ENCODE peak calls at places on chromosomes 2 and 18, in eight cellular contexts. A is kidney epithelial cell; H is spleen; E is heart right ventricle; F is endodermal cell; J is fibroblast of lung; B is transverse colon; M is CD8-positive, alpha-beta T cell. O is an unnamed sample. For H3K27me3, the result is how much of the 10 kb centered on the place peaks cover.

GRCh38 chr2:189204322-189204941 is 24.9 kb upstream of the COL5A2 start:
- DNase-seq in E (no peak), M (no peak), B (no peak), H (no peak), A (no peak), J (peak), F (no peak), O (no peak)

GRCh38 chr2:209713219-209713618 is 58.4 kb upstream of the UNC80 start:
- DNase-seq in M (no peak), H (no peak), B (no peak), F (no peak), A (no peak), E (no peak), J (peak), O (peak)

GRCh38 chr2:119821266-119821665 is 61.5 kb downstream of the PTPN4 start:
- DNase-seq in F (no peak), A (no peak), E (no peak), H (no peak), M (no peak), B (no peak), J (no peak), O (no peak)

GRCh38 chr18:31658670-31659573 is 25.5 kb downstream of the B4GALT6 start:
- DNase-seq in E (no peak), M (no peak), A (no peak), B (no peak), F (no peak), J (peak), H (no peak), O (no peak)

GRCh38 chr2:215531284-215531683 is 95.4 kb upstream of the FN1 start:
- DNase-seq in J (peak), M (no peak), E (no peak), F (no peak), A (no peak), B (no peak), H (no peak), O (no peak)

GRCh38 chr2:150618215-150618905 is 130.9 kb upstream of the RND3 start:
- DNase-seq in M (no peak), A (no peak), F (no peak), J (peak), B (no peak), E (no peak), H (no peak), O (no peak)

GRCh38 chr2:239247401-239248245 is 153.2 kb downstream of the HDAC4 start:
- DNase-seq in F (no peak), M (no peak), J (peak), B (peak), H (peak), A (peak), E (no peak), O (no peak)

GRCh38 chr2:26691881-26692813 is at the start of gene KCNK3:
- DNase-seq in M (peak), J (peak), E (peak), F (peak), A (no peak), B (peak), H (no peak), O (peak)

GRCh38 chr2:241573741-241574140 is 15.2 kb downstream of the BOK start:
- DNase-seq in F (peak), B (no peak), A (no peak), H (peak), J (no peak), E (no peak), M (no peak), O (no peak)

GRCh38 chr2:204691911-204692510 is 146.7 kb downstream of the PARD3B start:
- DNase-seq in B (peak), A (peak), E (peak), J (peak), F (peak), H (no peak), M (no peak), O (peak)

GRCh38 chr2:172471168-172471567 is 43.8 kb downstream of the ITGA6 start:
- DNase-seq in H (no peak), M (no peak), B (no peak), A (no peak), J (no peak), F (no peak), E (no peak), O (no peak)

GRCh38 chr18:67525328-67526110 is 9.0 kb upstream of the DSEL start:
- DNase-seq in M (no peak), B (peak), F (peak), A (peak), J (peak), H (no peak), E (peak), O (no peak)

GRCh38 chr2:104547251-104547650 is 306.7 kb upstream of the POU3F3 start:
- DNase-seq in A (no peak), F (no peak), E (no peak), J (no peak), H (no peak), B (no peak), M (no peak), O (no peak)

DNA sequence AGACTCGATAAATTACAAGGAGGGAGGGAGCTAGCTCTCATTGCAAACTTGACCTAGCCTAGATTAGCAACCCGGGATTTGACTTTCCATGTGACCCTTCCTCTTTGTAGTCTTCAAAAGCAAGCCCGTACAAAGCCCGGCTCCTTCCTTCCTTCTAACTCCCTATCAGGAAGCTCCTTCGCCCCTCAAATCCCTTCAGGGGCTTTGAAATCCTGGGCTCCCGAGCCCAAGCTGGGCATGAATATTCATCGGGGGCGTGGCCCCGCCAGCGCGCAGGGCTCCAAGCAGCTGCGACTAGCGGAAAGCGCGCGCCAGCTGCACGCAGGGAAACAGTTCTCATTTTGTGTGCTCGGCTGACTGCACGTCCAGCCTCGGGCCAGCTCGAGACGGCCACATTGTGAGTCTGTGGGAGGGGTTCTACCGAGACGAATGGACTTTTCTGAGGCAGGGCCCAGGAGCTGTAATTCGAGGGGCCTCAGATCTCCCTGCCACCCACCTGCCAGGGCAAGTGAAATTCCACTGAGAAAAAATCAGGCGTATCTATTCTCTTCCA is 84.0 kb upstream of the PELI1 start:
- DNase-seq in H (peak), F (peak), B (peak), M (peak), J (peak), A (no peak), E (peak), O (peak)
- H3K27me3 ChIP-seq in H (under half), F (under half), B (under half), M (under half), J (under half), A (under half), E (under half), O (under half)

DNA sequence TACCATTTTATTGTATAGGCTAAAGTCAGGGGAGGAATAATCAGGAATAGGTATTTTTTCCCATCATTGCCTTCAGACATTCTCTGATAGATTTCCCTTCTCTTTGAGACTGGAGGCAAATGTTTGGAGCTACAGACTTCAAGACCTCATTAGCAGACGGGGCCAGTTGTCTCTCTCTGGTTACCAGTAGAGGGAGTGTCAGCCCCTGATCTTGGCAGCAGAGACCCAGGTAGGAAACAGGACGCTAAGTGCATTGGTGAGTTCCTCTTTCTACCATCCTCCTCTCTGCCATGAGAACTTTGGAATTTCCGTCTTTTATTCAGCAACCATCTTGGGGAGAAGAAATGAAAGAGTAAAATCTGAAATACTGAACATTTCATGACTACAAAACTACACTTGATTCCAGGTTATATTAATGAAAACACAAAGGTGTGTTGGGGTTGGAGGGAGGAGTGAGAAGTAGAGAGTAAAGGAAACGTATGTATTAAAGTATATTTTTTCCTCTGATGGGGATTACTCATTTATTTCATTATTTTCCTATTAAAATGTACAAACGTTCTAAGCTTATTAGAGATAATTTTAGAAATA is 186.2 kb upstream of the GCFC2 start:
- DNase-seq in B (no peak), E (no peak), A (peak), F (peak), H (no peak), M (no peak), J (peak), O (peak)
- TF ChIP-seq CTCF in B (peak), E (peak), A (peak), F (peak), H (no peak), M (no peak), J (peak), O (peak)

DNA sequence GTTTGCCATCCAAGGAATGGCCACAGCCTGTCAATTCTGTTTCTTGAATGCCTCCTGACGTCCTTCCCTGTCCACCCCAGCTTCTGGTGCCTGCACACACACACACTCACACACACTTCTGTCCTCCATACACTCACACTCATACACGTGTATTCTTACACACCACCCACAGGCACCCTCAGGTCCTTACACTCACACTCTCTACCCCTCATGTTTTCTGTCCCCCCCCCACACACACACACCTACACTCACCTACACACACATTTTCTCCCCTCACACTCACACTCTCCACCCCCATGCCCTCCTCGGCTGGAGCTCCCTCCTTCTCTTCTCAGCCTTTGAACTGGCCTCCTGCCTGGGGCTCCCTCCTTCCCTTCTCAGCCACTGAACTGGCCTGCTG is 148.0 kb upstream of the SALL3 start:
- DNase-seq in H (no peak), J (no peak), B (no peak), A (no peak), E (no peak), M (no peak), F (no peak), O (no peak)
- H3K27me3 ChIP-seq in H (under half), J (under half), B (under half), A (under half), E (under half), M (under half), F (under half), O (under half)

DNA sequence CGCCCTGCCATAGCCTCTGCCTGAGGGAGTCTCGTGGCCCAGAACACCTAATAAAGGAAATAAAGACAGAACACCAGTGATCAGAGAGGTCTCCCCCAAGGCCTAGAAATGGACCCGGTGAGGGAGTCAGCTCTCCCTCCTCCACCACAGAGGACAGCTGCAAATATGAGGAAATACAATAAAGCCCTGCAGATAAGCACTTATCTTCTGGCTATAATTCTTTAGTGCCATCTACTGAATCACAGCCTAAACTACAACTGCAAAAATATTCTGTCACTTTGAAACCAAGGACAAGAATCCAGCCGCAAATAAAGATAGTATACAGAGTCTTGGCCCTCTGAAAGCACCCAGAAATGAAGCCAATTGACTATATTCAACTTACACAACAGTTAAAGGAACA is 42.4 kb upstream of the TACR1 start:
- DNase-seq in F (no peak), A (no peak), J (peak), M (no peak), H (no peak), B (no peak), E (no peak), O (no peak)
- TF ChIP-seq CTCF in F (peak), A (peak), J (no peak), M (no peak), H (no peak), B (no peak), E (no peak), O (peak)

DNA sequence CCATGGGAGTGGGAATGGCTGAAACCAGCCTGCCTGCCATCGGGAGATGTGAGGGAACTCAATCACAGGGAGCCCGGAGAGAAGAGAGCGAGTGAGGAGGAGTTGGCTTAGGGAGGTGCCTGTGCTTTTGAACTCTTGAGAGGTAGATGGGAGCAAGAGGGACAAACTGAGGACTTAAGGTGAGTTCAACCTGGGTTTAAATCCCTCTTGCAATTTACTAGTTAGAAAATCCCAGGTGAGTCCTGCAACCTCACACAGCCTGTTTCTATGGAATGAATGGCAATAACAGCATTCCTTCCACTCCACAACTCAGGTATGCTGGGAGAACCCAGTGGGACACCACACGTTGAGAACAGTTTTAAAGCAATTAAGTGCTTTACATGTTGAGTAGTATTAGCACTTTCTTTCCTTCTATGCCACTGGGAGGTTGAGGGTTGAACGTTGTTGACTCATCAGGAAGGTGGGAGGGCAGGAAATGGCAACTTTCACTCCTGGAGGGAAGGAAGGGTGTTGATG is 57.3 kb downstream of the VIT start:
- DNase-seq in F (peak), E (no peak), B (no peak), H (no peak), M (no peak), A (no peak), J (peak), O (no peak)
- H3K27me3 ChIP-seq in F (under half), E (under half), B (under half), H (under half), M (under half), A (under half), J (under half), O (under half)

GRCh38 chr18:4248686-4249085 is 206.4 kb downstream of the DLGAP1 start:
- DNase-seq in M (no peak), J (no peak), B (no peak), H (no peak), E (no peak), A (no peak), F (no peak), O (no peak)

GRCh38 chr18:4250141-4250540 is 205.0 kb downstream of the DLGAP1 start:
- DNase-seq in B (no peak), M (no peak), J (no peak), E (no peak), H (no peak), A (no peak), F (no peak), O (no peak)

GRCh38 chr18:4254840-4255239 is 200.3 kb downstream of the DLGAP1 start:
- DNase-seq in A (no peak), F (no peak), B (no peak), H (no peak), M (no peak), E (no peak), J (no peak), O (no peak)

GRCh38 chr18:4252840-4253239 is 202.3 kb downstream of the DLGAP1 start:
- DNase-seq in H (no peak), B (no peak), J (no peak), E (no peak), M (no peak), A (no peak), F (peak), O (no peak)

GRCh38 chr18:4251873-4252272 is 203.2 kb downstream of the DLGAP1 start:
- DNase-seq in H (no peak), F (no peak), E (no peak), A (no peak), J (no peak), M (no peak), B (no peak), O (no peak)
- TF ChIP-seq CTCF in H (no peak), F (no peak), E (no peak), A (no peak), J (no peak), M (no peak), B (no peak), O (no peak)

DNA sequence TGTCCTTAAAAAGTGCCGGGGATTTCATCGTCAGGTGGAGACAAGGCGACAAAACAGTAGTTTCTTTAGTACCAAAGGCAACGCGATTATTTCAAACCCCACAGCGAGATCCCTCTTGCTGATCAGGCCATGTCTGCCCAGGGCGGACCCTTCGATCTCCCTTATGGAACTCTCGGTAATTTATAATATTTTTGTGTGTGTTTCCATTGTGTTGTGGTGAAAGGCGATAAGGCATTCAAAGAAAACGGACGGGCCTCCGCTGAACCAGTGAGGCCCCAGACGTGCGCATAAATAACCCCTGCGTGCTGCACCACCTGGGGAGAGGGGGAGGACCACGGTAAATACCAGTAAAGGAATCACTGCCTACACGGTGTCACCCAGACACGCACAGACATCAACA is 1.4 kb upstream of the GAD1 start:
- DNase-seq in J (no peak), B (no peak), A (no peak), F (no peak), M (no peak), E (no peak), H (no peak), O (no peak)
- H3K27me3 ChIP-seq in J (half or more), B (half or more), A (under half), F (half or more), M (half or more), E (half or more), H (half or more), O (half or more)

O was measured in BE2C.